ENCODE peak calls at places on chromosome 19, in six cellular contexts. J, V, W, U, B and M are unnamed samples. For H3K36me3, the result is how much of the 10 kb centered on the place peaks cover.

GRCh38 chr19:37925212-37925611 is 18.2 kb downstream of the SIPA1L3 start:
- DNase-seq in J (no peak), V (no peak), W (no peak), U (no peak), B (no peak), M (no peak)

GRCh38 chr19:50516859-50517703 is 3.4 kb upstream of the ASPDH start:
- DNase-seq in J (no peak), V (no peak), W (no peak), U (no peak), B (no peak), M (peak)

GRCh38 chr19:15280915-15281683 is 48.9 kb upstream of the EPHX3 start:
- DNase-seq in J (no peak), V (peak), W (peak), U (peak), B (peak), M (peak)

GRCh38 chr19:28468701-28469459 is 744.1 kb downstream of the UQCRFS1 start:
- DNase-seq in J (no peak), V (no peak), W (peak), U (no peak), B (peak), M (peak)

GRCh38 chr19:49064768-49065611 is at the start of gene NTF4:
- DNase-seq in J (no peak), V (no peak), W (no peak), U (no peak), B (peak), M (peak)

GRCh38 chr19:42269518-42270345 is 680 bp downstream of the CIC start:
- DNase-seq in J (no peak), V (no peak), W (peak), U (no peak), B (no peak), M (no peak)

GRCh38 chr19:8615813-8616596 is 5.5 kb upstream of the ADAMTS10 start:
- DNase-seq in J (no peak), V (no peak), W (peak), U (peak), B (peak), M (peak)

GRCh38 chr19:15701757-15702589 is 25.9 kb upstream of the OR10H2 start:
- DNase-seq in J (no peak), V (no peak), W (no peak), U (no peak), B (no peak), M (peak)

GRCh38 chr19:48290341-48290922 is 20.6 kb downstream of the ZNF114 start:
- DNase-seq in J (no peak), V (no peak), W (peak), U (no peak), B (peak), M (peak)

GRCh38 chr19:46984077-46985010 is 35.3 kb upstream of the NPAS1 start:
- DNase-seq in J (no peak), V (no peak), W (no peak), U (peak), B (no peak), M (peak)

GRCh38 chr19:10891360-10892108 is 20.2 kb downstream of the CARM1 start:
- DNase-seq in J (no peak), V (no peak), W (no peak), U (peak), B (no peak), M (peak)

GRCh38 chr19:17576758-17577532 is 21.5 kb downstream of the COLGALT1 start:
- DNase-seq in J (no peak), V (no peak), W (no peak), U (no peak), B (peak), M (peak)

GRCh38 chr19:43739419-43739818 is 15.3 kb downstream of the SMG9 start:
- DNase-seq in J (no peak), V (no peak), W (no peak), U (no peak), B (no peak), M (no peak)

GRCh38 chr19:17469371-17470203 is 737 bp upstream of the SLC27A1 start:
- DNase-seq in J (peak), V (peak), W (peak), U (peak), B (peak), M (peak)

GRCh38 chr19:7507884-7508283 is 8.0 kb upstream of the ZNF358 start:
- DNase-seq in J (peak), V (no peak), W (peak), U (peak), B (peak), M (peak)

GRCh38 chr19:10510301-10510802 is 6.9 kb downstream of the S1PR5 start:
- DNase-seq in J (no peak), V (no peak), W (no peak), U (no peak), B (peak), M (peak)

GRCh38 chr19:30666301-30666803 is 294.2 kb downstream of the ZNF536 start:
- DNase-seq in J (no peak), V (no peak), W (peak), U (no peak), B (peak), M (no peak)

GRCh38 chr19:34120846-34121639 is 51.3 kb upstream of the LSM14A start:
- DNase-seq in J (no peak), V (no peak), W (peak), U (no peak), B (peak), M (peak)

GRCh38 chr19:28843771-28844492 is 369.0 kb downstream of the UQCRFS1 start:
- DNase-seq in J (no peak), V (no peak), W (no peak), U (no peak), B (no peak), M (peak)

GRCh38 chr19:17522988-17523872 is 11.8 kb downstream of the PGLS start:
- DNase-seq in J (no peak), V (peak), W (no peak), U (peak), B (no peak), M (peak)

GRCh38 chr19:46728693-46729339 is 11.9 kb upstream of the PRKD2 start:
- DNase-seq in J (no peak), V (peak), W (no peak), U (peak), B (peak), M (peak)

GRCh38 chr19:14189415-14189814 is 16.6 kb downstream of the ADGRL1 start:
- DNase-seq in J (no peak), V (no peak), W (no peak), U (no peak), B (no peak), M (no peak)

GRCh38 chr19:18304496-18305312 is 18.2 kb downstream of the LSM4 start:
- DNase-seq in J (peak), V (peak), W (peak), U (peak), B (peak), M (peak)

GRCh38 chr19:15417699-15418098 is 1.1 kb downstream of the AKAP8L start:
- DNase-seq in J (no peak), V (no peak), W (no peak), U (no peak), B (no peak), M (peak)

GRCh38 chr19:36100476-36100875 is 10.5 kb upstream of the OVOL3 start:
- DNase-seq in J (no peak), V (peak), W (no peak), U (peak), B (no peak), M (peak)

GRCh38 chr19:46976845-46977320 is 42.8 kb upstream of the NPAS1 start:
- DNase-seq in J (no peak), V (no peak), W (peak), U (peak), B (peak), M (no peak)

GRCh38 chr19:46546194-46546896 is 50.7 kb upstream of the PNMA8B start:
- DNase-seq in J (no peak), V (no peak), W (no peak), U (no peak), B (peak), M (no peak)

GRCh38 chr19:58040751-58041525 is 7.1 kb downstream of the ZSCAN1 start:
- DNase-seq in J (no peak), V (no peak), W (no peak), U (no peak), B (no peak), M (peak)

GRCh38 chr19:8702350-8702749 is 3.8 kb upstream of the ACTL9 start:
- DNase-seq in J (no peak), V (no peak), W (peak), U (no peak), B (no peak), M (no peak)

GRCh38 chr19:7637374-7638256 is 705 bp downstream of the STXBP2 start:
- DNase-seq in J (no peak), V (no peak), W (no peak), U (peak), B (peak), M (peak)

GRCh38 chr19:6733338-6734095 is 3.9 kb downstream of the GPR108 start:
- DNase-seq in J (no peak), V (no peak), W (no peak), U (no peak), B (no peak), M (peak)

GRCh38 chr19:21856751-21857150 is 20.8 kb upstream of the ZNF43 start:
- DNase-seq in J (no peak), V (no peak), W (no peak), U (no peak), B (no peak), M (no peak)

GRCh38 chr19:55098716-55099556 is 18.5 kb downstream of the PPP1R12C start:
- DNase-seq in J (no peak), V (no peak), W (no peak), U (no peak), B (no peak), M (peak)

GRCh38 chr19:4362871-4363545 is 19.6 kb downstream of the MPND start:
- DNase-seq in J (no peak), V (no peak), W (no peak), U (no peak), B (peak), M (peak)

GRCh38 chr19:18507727-18508440 is 14.0 kb downstream of the ELL start:
- DNase-seq in J (no peak), V (peak), W (no peak), U (peak), B (no peak), M (peak)

GRCh38 chr19:51986309-51987291 is at the start of gene ZNF350:
- DNase-seq in J (peak), V (peak), W (peak), U (peak), B (peak), M (peak)

GRCh38 chr19:43464089-43464775 is 1.2 kb downstream of the LYPD3 start:
- DNase-seq in J (peak), V (peak), W (no peak), U (peak), B (peak), M (peak)

GRCh38 chr19:43305642-43306041 is 36.3 kb upstream of the PSG9 start:
- DNase-seq in J (no peak), V (no peak), W (no peak), U (no peak), B (no peak), M (no peak)

GRCh38 chr19:32350492-32350891 is 5.1 kb downstream of the ZNF507 start:
- DNase-seq in J (no peak), V (no peak), W (peak), U (no peak), B (no peak), M (no peak)
- H3K36me3 ChIP-seq in J (under half), V (half or more), W (half or more), U (half or more), B (under half), M (under half)

DNA sequence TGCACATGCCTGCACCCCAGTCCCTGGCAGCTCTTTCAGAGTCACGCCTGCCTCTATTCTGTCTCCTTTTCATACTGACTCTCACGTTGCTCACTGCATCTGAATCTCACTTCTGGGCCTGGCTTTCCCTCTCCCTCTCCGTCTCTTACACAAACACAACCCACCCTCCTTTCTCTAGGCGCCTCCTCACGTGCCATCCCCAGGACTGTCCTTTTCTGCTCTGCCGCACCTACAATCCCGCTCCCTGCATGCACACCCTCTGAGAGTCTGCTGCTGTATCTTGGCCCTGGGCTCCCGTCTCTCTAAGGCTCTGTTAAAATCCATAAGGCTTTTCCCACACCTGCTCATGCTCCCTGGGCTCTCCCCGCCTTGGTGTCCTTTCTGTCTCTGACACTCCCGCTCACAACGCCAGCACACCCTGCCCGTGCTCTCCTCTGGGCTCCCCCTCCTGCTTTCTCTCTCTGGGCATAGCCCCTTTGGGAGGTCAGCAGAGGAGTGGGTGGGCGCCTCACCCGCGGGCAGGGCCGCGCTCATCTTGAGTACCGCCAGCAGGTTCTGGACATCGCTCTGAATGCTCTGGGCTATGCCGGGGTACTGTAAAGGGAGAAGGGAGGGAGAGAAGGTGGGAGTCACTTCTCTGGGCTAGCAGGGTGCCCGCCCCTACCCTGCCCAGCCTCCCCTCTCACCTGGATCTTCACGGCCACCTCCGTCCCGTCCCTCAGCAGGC is 12.7 kb upstream of the NUMBL start:
- DNase-seq in J (no peak), V (no peak), W (no peak), U (no peak), B (no peak), M (no peak)
- H3K36me3 ChIP-seq in J (under half), V (half or more), W (under half), U (half or more), B (under half), M (under half)

DNA sequence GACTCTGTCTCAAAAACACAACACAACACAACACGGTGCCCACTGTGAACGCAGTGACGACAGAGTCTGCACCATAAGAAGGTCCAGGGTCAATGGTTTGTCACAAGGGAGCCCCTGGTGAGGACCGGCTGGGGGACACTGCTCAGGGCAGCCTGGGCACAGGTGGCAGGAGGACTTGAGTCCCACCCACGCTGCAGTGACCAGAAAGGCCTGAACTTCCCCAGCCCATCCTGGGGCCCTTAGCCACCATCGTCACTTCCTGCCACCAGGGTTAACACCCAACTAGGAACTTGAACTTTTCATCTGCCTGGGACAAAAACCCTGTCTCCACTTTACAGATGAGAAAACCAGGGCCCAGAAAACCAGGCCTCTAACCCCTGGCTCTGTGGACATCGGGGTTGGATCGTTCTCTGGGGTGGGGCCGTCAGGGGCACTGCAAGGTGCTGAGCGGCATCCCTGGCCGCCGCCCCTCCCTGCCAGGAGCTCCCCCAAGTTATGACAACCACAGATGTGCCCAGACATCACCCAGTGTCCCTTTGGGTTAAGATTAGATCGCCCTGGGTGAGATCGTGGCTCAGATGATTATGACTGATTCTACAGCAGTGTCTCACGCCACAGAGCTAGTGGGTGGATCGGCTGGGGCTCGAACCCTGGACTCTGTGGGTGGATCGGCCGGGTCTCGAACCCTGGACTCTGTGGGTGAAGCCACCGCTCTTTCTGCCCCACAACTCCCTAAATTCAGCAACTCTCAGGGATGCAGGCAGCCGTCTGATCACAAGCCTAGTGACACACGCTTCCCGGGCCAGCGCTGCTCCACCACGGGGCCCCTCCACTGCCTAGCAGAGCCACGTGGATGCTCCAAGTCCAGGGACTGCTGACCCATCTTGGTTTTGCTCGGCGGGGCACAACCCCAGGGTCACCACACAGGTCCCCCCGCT is 14.0 kb downstream of the MOB3A start:
- DNase-seq in J (no peak), V (no peak), W (no peak), U (no peak), B (no peak), M (peak)
- H3K36me3 ChIP-seq in J (under half), V (half or more), W (half or more), U (half or more), B (under half), M (under half)

DNA sequence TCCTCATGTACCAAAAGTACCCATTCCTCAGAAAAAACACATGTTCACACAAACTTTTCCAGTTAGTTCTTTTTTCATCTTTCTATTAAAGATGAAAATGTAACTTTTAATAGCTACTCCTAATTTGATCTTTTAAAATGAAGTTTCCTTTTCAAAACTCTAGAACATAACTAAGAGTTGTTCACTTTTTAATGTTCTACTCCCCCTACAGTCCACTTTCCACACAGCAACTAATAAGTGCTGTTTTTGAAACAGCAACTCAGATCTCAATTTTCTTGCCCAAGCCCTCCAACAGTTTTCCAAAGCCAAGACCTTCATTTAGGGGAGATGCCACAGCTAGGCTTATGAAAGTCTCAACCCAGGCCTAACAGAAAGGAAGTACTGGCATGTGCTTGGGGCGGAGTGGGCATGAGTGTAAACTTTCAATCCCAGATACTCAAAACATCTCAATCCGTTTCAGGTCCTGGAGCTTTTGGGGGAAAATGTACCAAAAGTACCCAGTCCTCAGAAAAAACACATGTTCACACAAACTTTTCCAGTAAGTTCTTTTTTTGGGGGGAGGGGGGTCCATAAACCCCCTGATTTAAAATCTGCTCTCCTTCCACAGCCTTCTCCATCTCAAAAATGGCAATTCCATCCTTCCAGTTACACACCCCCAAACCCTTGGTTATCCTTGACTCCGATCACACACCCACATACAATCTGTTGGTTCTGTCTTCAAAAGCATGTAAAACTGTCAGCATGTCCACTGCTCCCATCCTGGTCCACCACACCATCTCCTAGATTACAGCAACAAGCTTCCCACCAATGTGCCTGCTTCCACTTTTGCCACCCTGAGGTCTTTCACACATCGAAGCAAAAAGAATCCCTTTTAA is 2.0 kb downstream of the FBL start:
- DNase-seq in J (no peak), V (no peak), W (peak), U (no peak), B (peak), M (no peak)
- H3K36me3 ChIP-seq in J (under half), V (under half), W (under half), U (under half), B (under half), M (under half)

DNA sequence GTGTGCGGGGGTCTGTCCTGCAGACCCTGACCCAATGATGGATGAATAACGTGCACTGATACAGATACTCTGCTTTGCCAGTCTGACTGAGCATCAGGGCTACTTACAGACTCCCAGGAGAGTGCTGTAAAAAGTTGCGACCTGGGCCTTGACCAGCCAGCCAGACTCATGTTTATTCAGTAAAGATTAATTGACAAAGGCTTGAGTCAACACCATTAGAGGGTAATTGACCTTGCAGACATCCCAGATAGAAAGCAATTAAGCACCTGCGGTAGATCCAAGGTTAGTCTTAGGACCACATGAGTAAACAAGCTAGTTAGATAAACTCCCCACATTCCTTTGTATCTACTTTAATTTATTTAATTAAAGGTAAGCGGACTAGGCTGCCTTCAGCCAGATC is 10.4 kb downstream of the NUDT19 start:
- DNase-seq in J (no peak), V (no peak), W (no peak), U (no peak), B (no peak), M (no peak)
- H3K36me3 ChIP-seq in J (under half), V (under half), W (half or more), U (half or more), B (under half), M (under half)